ENCODE peak calls at places on chromosomes 4 and X, in four cellular contexts. I is prostate gland, K is upper lobe of right lung, U is heart right ventricle. D is an unnamed sample.

GRCh38 chr4:3302164-3302785 is 9.5 kb downstream of the RGS12 start:
- DNase-seq in I (no peak), K (peak), U (no peak), D (no peak)

GRCh38 chrX:122817321-122817720 is 366.8 kb upstream of the GRIA3 start:
- DNase-seq in I (no peak), K (no peak), U (no peak), D (no peak)

GRCh38 chr4:106062452-106062875 is 167.2 kb downstream of the NPNT start:
- DNase-seq in I (no peak), K (no peak), U (no peak), D (no peak)

GRCh38 chr4:40414673-40415072 is 79.5 kb downstream of the CHRNA9 start:
- DNase-seq in I (no peak), K (no peak), U (no peak), D (no peak)

GRCh38 chrX:41276661-41277506 is 57.1 kb upstream of the DDX3X start:
- DNase-seq in I (no peak), K (no peak), U (no peak), D (no peak)

GRCh38 chr4:7336732-7337131 is 98.0 kb downstream of the PSAPL1 start:
- DNase-seq in I (no peak), K (no peak), U (no peak), D (no peak)

GRCh38 chr4:66911898-66912297 is 633.4 kb downstream of the CENPC start:
- DNase-seq in I (no peak), K (no peak), U (no peak), D (no peak)

GRCh38 chr4:103306870-103307345 is 108.8 kb upstream of the CENPE start:
- DNase-seq in I (peak), K (no peak), U (no peak), D (no peak)

GRCh38 chrX:11791090-11791489 is 33.1 kb downstream of the MSL3 start:
- DNase-seq in I (no peak), K (no peak), U (no peak), D (no peak)

GRCh38 chr4:152045781-152046571 is 285.2 kb upstream of the GATB start:
- DNase-seq in I (peak), K (peak), U (peak), D (no peak)

GRCh38 chr4:37976991-37977470 is 16.8 kb downstream of the PTTG2 start:
- DNase-seq in I (peak), K (peak), U (peak), D (peak)

GRCh38 chr4:93416337-93417102 is 412.0 kb upstream of the ATOH1 start:
- DNase-seq in I (no peak), K (no peak), U (no peak), D (no peak)

GRCh38 chr4:52001616-52002015 is 18.5 kb downstream of the LRRC66 start:
- DNase-seq in I (no peak), K (no peak), U (no peak), D (no peak)

GRCh38 chr4:26749867-26750266 is 110.8 kb upstream of the STIM2 start:
- DNase-seq in I (no peak), K (no peak), U (no peak), D (no peak)

GRCh38 chrX:19888419-19888879 is 1.0 kb upstream of the SH3KBP1 start:
- DNase-seq in I (peak), K (no peak), U (no peak), D (no peak)

GRCh38 chr4:86895692-86896488 is 3.7 kb upstream of the C4orf36 start:
- DNase-seq in I (peak), K (no peak), U (no peak), D (no peak)

GRCh38 chr4:112894480-112894879 is 155.0 kb upstream of the ANK2 start:
- DNase-seq in I (no peak), K (no peak), U (no peak), D (no peak)

GRCh38 chr4:112888617-112889016 is 160.8 kb upstream of the ANK2 start:
- DNase-seq in I (no peak), K (no peak), U (no peak), D (no peak)

GRCh38 chr4:112889619-112890294 is 159.7 kb upstream of the ANK2 start:
- DNase-seq in I (no peak), K (no peak), U (no peak), D (no peak)

GRCh38 chr4:112885897-112886296 is 163.6 kb upstream of the ANK2 start:
- DNase-seq in I (no peak), K (no peak), U (no peak), D (no peak)

DNA sequence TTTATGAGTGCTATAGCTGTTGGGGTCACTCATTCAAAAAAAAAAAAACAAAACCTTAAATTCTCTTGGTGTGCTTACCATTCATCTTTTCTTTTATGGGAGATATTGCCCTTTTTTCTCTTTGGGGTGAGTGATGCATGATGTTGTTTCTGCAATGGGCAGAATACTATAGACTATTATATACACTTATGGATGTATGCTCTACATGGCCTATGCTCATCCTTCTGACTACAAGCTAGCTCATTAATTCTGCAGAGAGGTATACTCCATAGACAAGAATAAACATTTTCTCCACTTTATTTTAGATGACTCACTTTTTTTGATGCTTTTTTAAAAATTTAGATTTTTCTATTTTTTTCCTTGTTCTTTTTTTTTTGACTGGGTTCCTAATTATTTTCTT is 160.3 kb upstream of the ANK2 start:
- DNase-seq in I (no peak), K (no peak), U (no peak), D (no peak)
- H3K27ac ChIP-seq in I (no peak), K (no peak), U (no peak), D (no peak)

DNA sequence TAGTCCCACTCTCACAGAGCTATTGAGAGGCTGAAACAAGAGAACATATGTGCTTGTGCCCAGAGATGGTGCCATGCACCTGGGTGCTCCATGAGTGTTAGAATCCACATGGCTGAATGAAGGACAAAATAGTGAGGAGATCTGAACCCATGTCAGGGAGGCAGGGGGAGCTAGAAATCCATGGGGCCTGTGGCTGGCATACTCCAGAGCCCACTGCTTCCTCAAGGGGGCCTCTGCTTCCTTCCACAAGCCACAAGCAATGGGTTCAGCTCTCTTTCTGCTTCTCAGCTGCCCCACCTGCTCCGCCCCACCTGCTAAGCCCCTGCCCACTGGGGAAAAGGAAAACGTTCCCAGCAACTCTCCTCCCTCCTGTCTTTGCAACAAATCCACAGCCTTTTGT is 46.1 kb downstream of the PJA1 start:
- DNase-seq in I (no peak), K (no peak), U (no peak), D (no peak)
- H3K27ac ChIP-seq in I (no peak), K (no peak), U (no peak), D (no peak)

GRCh38 chr4:1227817-1228216 is 21.1 kb downstream of the CTBP1 start:
- DNase-seq in I (no peak), K (no peak), U (no peak), D (no peak)
- H3K27ac ChIP-seq in I (no peak), K (no peak), U (no peak), D (no peak)

DNA sequence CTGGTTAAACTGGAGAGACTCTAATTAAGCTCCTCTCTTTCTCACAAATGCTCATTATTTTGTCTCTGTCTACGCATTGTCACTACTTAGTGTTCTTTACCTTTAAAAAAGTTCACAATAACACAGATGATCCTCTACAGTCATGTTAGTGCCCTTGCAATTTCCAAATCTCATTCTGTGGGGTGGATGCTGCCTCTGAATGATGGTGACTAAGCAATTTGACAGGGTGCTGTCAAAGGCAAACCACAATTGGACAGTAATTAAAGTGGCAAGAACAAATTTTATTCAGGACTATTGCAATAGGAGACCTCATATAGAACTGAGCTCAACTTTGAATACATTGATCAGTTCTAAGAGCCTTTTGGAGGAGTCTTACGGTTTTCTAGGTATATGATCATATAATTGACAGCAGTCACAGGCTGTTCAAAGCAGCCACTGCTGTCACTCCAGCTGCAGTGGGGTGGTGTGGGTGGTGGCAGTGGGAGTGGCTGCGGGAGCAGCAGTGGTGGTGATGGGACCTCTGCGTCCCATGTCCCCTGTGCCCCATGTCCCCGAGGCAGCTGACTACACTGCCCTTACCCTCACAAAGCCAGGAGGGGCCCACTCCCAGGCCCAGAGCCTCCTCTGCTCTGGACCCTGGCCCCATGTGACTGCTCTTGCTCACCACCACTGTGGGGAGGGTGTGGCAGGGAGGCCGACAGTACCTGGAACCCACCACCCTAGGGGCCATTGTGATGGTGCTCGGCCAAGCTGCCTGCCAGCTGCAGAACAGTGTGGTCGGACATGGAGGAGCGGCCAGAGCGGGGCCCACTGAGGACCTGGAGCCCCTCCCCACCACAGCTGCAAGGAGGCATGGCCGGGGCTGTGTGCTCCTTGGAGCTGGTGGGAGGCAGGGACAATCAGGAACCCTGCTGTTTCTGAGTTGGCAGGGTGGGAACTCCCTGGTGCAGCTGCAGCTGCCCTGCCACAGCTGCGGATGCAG is 30.4 kb upstream of the PAGE1 start:
- DNase-seq in I (no peak), K (no peak), U (no peak), D (no peak)
- H3K27ac ChIP-seq in I (no peak), K (no peak), U (no peak), D (no peak)

D was measured in right atrium auricular region.